ENCODE peak calls at places on chromosomes 16 and 17, in four cellular contexts. One of them, this sample, is unnamed.

GRCh38 chr17:30921544-30922196 is at the start of gene ADAP2:
- DNase-seq in HL-60: peak; percentile 56
- DNase-seq in GM12878: no peak
- DNase-seq in K562: peak; percentile 22
- DNase-seq in this sample: peak; percentile 51

GRCh38 chr17:44203731-44204452 is 4.2 kb upstream of the ATXN7L3 start:
- DNase-seq in HL-60: peak; percentile 75
- DNase-seq in K562: peak; percentile 77
- DNase-seq in GM12878: no peak
- DNase-seq in this sample: no peak

GRCh38 chr17:2015314-2015713 is 9.8 kb downstream of the RTN4RL1 start:
- DNase-seq in GM12878: no peak
- DNase-seq in HL-60: no peak
- DNase-seq in K562: no peak
- DNase-seq in this sample: no peak

GRCh38 chr16:75262104-75262799 is 10.8 kb upstream of the BCAR1 start:
- DNase-seq in K562: no peak
- DNase-seq in HL-60: no peak
- DNase-seq in GM12878: no peak
- DNase-seq in this sample: no peak

GRCh38 chr17:4163951-4164350 is 21.0 kb downstream of the CYB5D2 start:
- DNase-seq in K562: peak; percentile 19
- DNase-seq in GM12878: no peak
- DNase-seq in HL-60: peak; percentile 56
- DNase-seq in this sample: no peak

GRCh38 chr16:85471469-85472431 is 141.4 kb upstream of the GSE1 start:
- DNase-seq in K562: peak; percentile 49
- DNase-seq in GM12878: no peak
- DNase-seq in HL-60: no peak
- DNase-seq in this sample: no peak

GRCh38 chr17:15263206-15263579 is 1.9 kb downstream of the PMP22 start:
- DNase-seq in HL-60: no peak
- DNase-seq in K562: no peak
- DNase-seq in GM12878: no peak
- DNase-seq in this sample: no peak

GRCh38 chr16:81748476-81749198 is 30.5 kb upstream of the PLCG2 start:
- DNase-seq in K562: no peak
- DNase-seq in HL-60: peak; percentile 8
- DNase-seq in GM12878: peak; percentile 47
- DNase-seq in this sample: no peak

GRCh38 chr16:67190448-67191399 is 788 bp upstream of the EXOC3L1 start:
- DNase-seq in GM12878: no peak
- DNase-seq in HL-60: no peak
- DNase-seq in K562: peak; percentile 73
- DNase-seq in this sample: no peak

GRCh38 chr16:89722392-89723278 is 1.3 kb downstream of the ZNF276 start:
- DNase-seq in GM12878: no peak
- DNase-seq in HL-60: peak; percentile 60
- DNase-seq in K562: peak; percentile 77
- DNase-seq in this sample: peak; percentile 56

GRCh38 chr16:69443809-69444611 is 19.6 kb downstream of the CYB5B start:
- DNase-seq in K562: peak; percentile 60
- DNase-seq in HL-60: no peak
- DNase-seq in GM12878: no peak
- DNase-seq in this sample: no peak

GRCh38 chr17:38746004-38746892 is 1.9 kb downstream of the PCGF2 start:
- DNase-seq in K562: no peak
- DNase-seq in HL-60: no peak
- DNase-seq in GM12878: no peak
- DNase-seq in this sample: no peak

GRCh38 chr16:49495151-49495566 is 121.6 kb downstream of the C16orf78 start:
- DNase-seq in K562: no peak
- DNase-seq in HL-60: no peak
- DNase-seq in GM12878: no peak
- DNase-seq in this sample: no peak

GRCh38 chr16:10871157-10871991 is 5.6 kb upstream of the CIITA start:
- DNase-seq in K562: no peak
- DNase-seq in HL-60: peak; percentile 86
- DNase-seq in GM12878: peak; percentile 86
- DNase-seq in this sample: no peak

GRCh38 chr16:31703526-31704128 is 170.0 kb upstream of the ZNF267 start:
- DNase-seq in GM12878: no peak
- DNase-seq in K562: no peak
- DNase-seq in HL-60: no peak
- DNase-seq in this sample: no peak

GRCh38 chr17:6548578-6549330 is 7.6 kb downstream of the PITPNM3 start:
- DNase-seq in GM12878: peak; percentile 28
- DNase-seq in HL-60: no peak
- DNase-seq in K562: no peak
- DNase-seq in this sample: no peak

GRCh38 chr17:42248351-42249179 is 27.6 kb downstream of the STAT5B start:
- DNase-seq in K562: no peak
- DNase-seq in GM12878: peak; percentile 68
- DNase-seq in HL-60: peak; percentile 96
- DNase-seq in this sample: peak; percentile 35

GRCh38 chr17:1939979-1940809 is 84.9 kb downstream of the RTN4RL1 start:
- DNase-seq in GM12878: no peak
- DNase-seq in K562: no peak
- DNase-seq in HL-60: no peak
- DNase-seq in this sample: no peak

GRCh38 chr17:78780335-78780734 is 1.7 kb downstream of the CYTH1 start:
- DNase-seq in HL-60: no peak
- DNase-seq in GM12878: no peak
- DNase-seq in K562: no peak
- DNase-seq in this sample: no peak

DNA sequence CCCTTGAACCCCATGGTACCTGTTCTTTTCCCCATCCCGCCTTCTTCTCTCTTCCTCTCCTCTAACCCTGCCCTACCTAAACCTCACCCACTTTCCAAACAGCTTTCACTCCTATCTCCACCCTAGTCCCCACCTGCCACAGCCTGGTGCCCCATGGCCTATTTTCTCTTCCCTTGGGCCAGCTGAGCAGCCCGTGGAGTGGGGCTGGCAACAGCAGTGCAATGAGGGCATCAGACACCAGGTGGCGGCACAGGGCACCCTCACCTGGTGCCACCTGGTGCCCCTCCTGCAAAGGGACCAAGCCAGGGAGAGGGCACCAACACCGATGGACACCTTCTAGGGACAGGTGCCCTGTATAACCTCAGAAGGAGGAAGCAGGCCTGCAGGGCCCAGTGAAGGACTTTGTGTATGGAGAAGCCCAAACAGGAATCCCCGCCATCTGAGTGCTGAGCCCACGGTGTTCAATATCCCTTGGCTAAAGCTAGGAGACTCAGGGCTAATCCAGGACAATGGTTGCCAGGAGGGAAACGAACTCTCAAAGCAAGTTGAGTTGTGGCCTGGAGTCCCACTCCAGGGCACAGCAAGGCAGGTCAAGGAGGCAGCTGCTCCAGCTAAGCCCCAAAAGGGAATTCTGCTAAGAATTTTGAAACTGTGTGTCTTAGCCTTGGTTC is 4.0 kb upstream of the ABCC3 start:
- DNase-seq in GM12878: no peak
- DNase-seq in HL-60: no peak
- DNase-seq in K562: no peak
- DNase-seq in this sample: peak; percentile 65
- TF ChIP-seq SPI1 in GM12878: no peak
- TF ChIP-seq SPI1 in HL-60: no peak
- TF ChIP-seq SPI1 in K562: no peak
- TF ChIP-seq SPI1 in this sample: no peak

DNA sequence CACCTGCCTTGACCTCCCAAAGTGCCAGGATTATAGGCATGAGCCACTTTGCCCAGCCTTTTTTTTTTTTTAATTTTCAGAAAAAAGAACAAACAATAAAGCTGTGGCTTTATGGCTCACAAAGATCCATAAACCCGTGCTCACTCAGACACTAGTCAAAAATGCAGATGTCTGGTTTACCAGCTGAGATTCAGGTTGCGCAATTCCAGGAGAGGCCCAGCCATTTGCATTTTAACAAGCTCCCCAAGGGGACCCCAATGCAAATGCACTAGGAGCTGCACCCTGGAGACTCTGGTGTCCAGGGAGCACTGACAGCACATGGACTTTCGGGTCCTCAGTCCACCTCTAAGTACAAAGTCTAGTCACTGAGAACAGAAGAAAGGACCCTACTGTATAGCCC is 326.3 kb downstream of the MAF start:
- DNase-seq in K562: no peak
- DNase-seq in GM12878: no peak
- DNase-seq in HL-60: no peak
- DNase-seq in this sample: no peak
- TF ChIP-seq SPI1 in K562: no peak
- TF ChIP-seq SPI1 in GM12878: no peak
- TF ChIP-seq SPI1 in HL-60: no peak
- TF ChIP-seq SPI1 in this sample: no peak

GRCh38 chr17:50029185-50029584 is 26.7 kb upstream of the ITGA3 start:
- DNase-seq in GM12878: no peak
- DNase-seq in HL-60: no peak
- DNase-seq in K562: no peak
- DNase-seq in this sample: no peak
- TF ChIP-seq SPI1 in GM12878: no peak
- TF ChIP-seq SPI1 in HL-60: no peak
- TF ChIP-seq SPI1 in K562: no peak
- TF ChIP-seq SPI1 in this sample: no peak

GRCh38 chr17:62696726-62697490 is 69.4 kb downstream of the MRC2 start:
- DNase-seq in GM12878: no peak
- DNase-seq in HL-60: no peak
- DNase-seq in K562: no peak
- DNase-seq in this sample: no peak
- TF ChIP-seq SPI1 in GM12878: no peak
- TF ChIP-seq SPI1 in HL-60: no peak
- TF ChIP-seq SPI1 in K562: no peak
- TF ChIP-seq SPI1 in this sample: no peak

GRCh38 chr17:83161298-83162034 is 82.1 kb downstream of the METRNL start:
- DNase-seq in HL-60: no peak
- DNase-seq in GM12878: no peak
- DNase-seq in K562: no peak
- DNase-seq in this sample: no peak
- TF ChIP-seq SPI1 in HL-60: no peak
- TF ChIP-seq SPI1 in GM12878: no peak
- TF ChIP-seq SPI1 in K562: no peak
- TF ChIP-seq SPI1 in this sample: no peak

GRCh38 chr16:20241321-20241720 is 86.0 kb downstream of the GP2 start:
- DNase-seq in HL-60: peak; percentile 63
- DNase-seq in K562: no peak
- DNase-seq in GM12878: no peak
- DNase-seq in this sample: no peak

GRCh38 chr16:20242568-20243240 is 84.6 kb downstream of the GP2 start:
- DNase-seq in GM12878: no peak
- DNase-seq in HL-60: no peak
- DNase-seq in K562: no peak
- DNase-seq in this sample: no peak

DNA sequence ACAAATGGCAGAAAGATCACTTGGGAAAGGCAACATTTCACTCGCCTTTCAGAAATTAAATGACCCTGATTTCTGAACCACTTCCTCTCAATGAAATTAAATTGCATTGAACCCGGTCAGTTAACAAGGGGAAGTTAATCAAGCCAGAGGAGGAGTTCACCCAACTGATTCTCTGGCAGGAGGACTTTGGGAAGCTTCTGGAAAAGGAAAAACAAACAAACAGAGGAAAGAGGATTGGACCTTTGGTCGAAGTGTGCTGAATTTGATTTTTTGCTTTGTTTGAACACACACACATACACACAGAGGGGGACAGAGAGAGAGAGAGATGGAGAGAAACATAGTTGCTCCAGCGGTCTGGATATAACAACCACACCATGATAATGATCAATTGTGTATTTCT is 90.4 kb downstream of the GP2 start:
- DNase-seq in GM12878: no peak
- DNase-seq in HL-60: no peak
- DNase-seq in K562: no peak
- DNase-seq in this sample: no peak
- TF ChIP-seq SPI1 in GM12878: no peak
- TF ChIP-seq SPI1 in HL-60: no peak
- TF ChIP-seq SPI1 in K562: no peak
- TF ChIP-seq SPI1 in this sample: no peak